ENCODE peak calls at places on chromosomes 6 and 20, in six cellular contexts. One of them, this sample, is unnamed.

GRCh38 chr6:88891135-88891845 is 72.1 kb downstream of the RNGTT start:
- DNase-seq in mucosa of gallbladder: no peak
- DNase-seq in stimulated activated CD4-positive, alpha-beta T cell treated with anti-CD3 and anti-CD28 coated beads, Interleukin-1b, Interleukin-23, amount 100 ng/mL, for 48 hours: no peak
- DNase-seq in NCI-H510A treated with DMSO at 0.1 percent for 48 hours: no peak
- DNase-seq in GF-D8: no peak
- DNase-seq in nephron progenitor cell: no peak
- DNase-seq in this sample: peak

GRCh38 chr6:34816635-34817301 is 24.9 kb downstream of the BLTP3A start:
- DNase-seq in GF-D8: no peak
- DNase-seq in nephron progenitor cell: no peak
- DNase-seq in stimulated activated CD4-positive, alpha-beta T cell treated with anti-CD3 and anti-CD28 coated beads, Interleukin-1b, Interleukin-23, amount 100 ng/mL, for 48 hours: no peak
- DNase-seq in mucosa of gallbladder: no peak
- DNase-seq in NCI-H510A treated with DMSO at 0.1 percent for 48 hours: no peak
- DNase-seq in this sample: no peak

GRCh38 chr6:31336872-31337496 is 20.0 kb downstream of the HLA-B start:
- DNase-seq in stimulated activated CD4-positive, alpha-beta T cell treated with anti-CD3 and anti-CD28 coated beads, Interleukin-1b, Interleukin-23, amount 100 ng/mL, for 48 hours: no peak
- DNase-seq in NCI-H510A treated with DMSO at 0.1 percent for 48 hours: no peak
- DNase-seq in GF-D8: no peak
- DNase-seq in mucosa of gallbladder: no peak
- DNase-seq in nephron progenitor cell: no peak
- DNase-seq in this sample: peak

GRCh38 chr6:11644071-11644470 is 106.5 kb downstream of the TMEM170B start:
- DNase-seq in GF-D8: no peak
- DNase-seq in NCI-H510A treated with DMSO at 0.1 percent for 48 hours: no peak
- DNase-seq in nephron progenitor cell: no peak
- DNase-seq in stimulated activated CD4-positive, alpha-beta T cell treated with anti-CD3 and anti-CD28 coated beads, Interleukin-1b, Interleukin-23, amount 100 ng/mL, for 48 hours: no peak
- DNase-seq in mucosa of gallbladder: no peak
- DNase-seq in this sample: no peak

GRCh38 chr20:37890108-37890507 is 12.8 kb upstream of the VSTM2L start:
- DNase-seq in stimulated activated CD4-positive, alpha-beta T cell treated with anti-CD3 and anti-CD28 coated beads, Interleukin-1b, Interleukin-23, amount 100 ng/mL, for 48 hours: no peak
- DNase-seq in mucosa of gallbladder: no peak
- DNase-seq in GF-D8: no peak
- DNase-seq in NCI-H510A treated with DMSO at 0.1 percent for 48 hours: no peak
- DNase-seq in nephron progenitor cell: no peak
- DNase-seq in this sample: no peak

GRCh38 chr6:79307321-79308036 is 73.0 kb upstream of the HMGN3 start:
- DNase-seq in nephron progenitor cell: no peak
- DNase-seq in NCI-H510A treated with DMSO at 0.1 percent for 48 hours: peak
- DNase-seq in stimulated activated CD4-positive, alpha-beta T cell treated with anti-CD3 and anti-CD28 coated beads, Interleukin-1b, Interleukin-23, amount 100 ng/mL, for 48 hours: no peak
- DNase-seq in GF-D8: no peak
- DNase-seq in mucosa of gallbladder: no peak
- DNase-seq in this sample: peak

GRCh38 chr6:163197839-163198238 is 216.7 kb upstream of the QKI start:
- DNase-seq in nephron progenitor cell: no peak
- DNase-seq in mucosa of gallbladder: no peak
- DNase-seq in NCI-H510A treated with DMSO at 0.1 percent for 48 hours: no peak
- DNase-seq in stimulated activated CD4-positive, alpha-beta T cell treated with anti-CD3 and anti-CD28 coated beads, Interleukin-1b, Interleukin-23, amount 100 ng/mL, for 48 hours: no peak
- DNase-seq in GF-D8: no peak
- DNase-seq in this sample: no peak

GRCh38 chr6:84728602-84729001 is 35.8 kb downstream of the TBX18 start:
- DNase-seq in stimulated activated CD4-positive, alpha-beta T cell treated with anti-CD3 and anti-CD28 coated beads, Interleukin-1b, Interleukin-23, amount 100 ng/mL, for 48 hours: no peak
- DNase-seq in mucosa of gallbladder: no peak
- DNase-seq in GF-D8: no peak
- DNase-seq in nephron progenitor cell: no peak
- DNase-seq in NCI-H510A treated with DMSO at 0.1 percent for 48 hours: no peak
- DNase-seq in this sample: peak

GRCh38 chr20:63441777-63442493 is 30.5 kb downstream of the KCNQ2 start:
- DNase-seq in nephron progenitor cell: peak
- DNase-seq in GF-D8: no peak
- DNase-seq in stimulated activated CD4-positive, alpha-beta T cell treated with anti-CD3 and anti-CD28 coated beads, Interleukin-1b, Interleukin-23, amount 100 ng/mL, for 48 hours: peak
- DNase-seq in NCI-H510A treated with DMSO at 0.1 percent for 48 hours: no peak
- DNase-seq in mucosa of gallbladder: peak
- DNase-seq in this sample: peak

GRCh38 chr6:78966542-78966941 is 99.2 kb downstream of the IRAK1BP1 start:
- DNase-seq in nephron progenitor cell: no peak
- DNase-seq in GF-D8: peak
- DNase-seq in stimulated activated CD4-positive, alpha-beta T cell treated with anti-CD3 and anti-CD28 coated beads, Interleukin-1b, Interleukin-23, amount 100 ng/mL, for 48 hours: no peak
- DNase-seq in NCI-H510A treated with DMSO at 0.1 percent for 48 hours: no peak
- DNase-seq in mucosa of gallbladder: no peak
- DNase-seq in this sample: no peak

GRCh38 chr6:101286146-101286545 is 107.4 kb upstream of the GRIK2 start:
- DNase-seq in stimulated activated CD4-positive, alpha-beta T cell treated with anti-CD3 and anti-CD28 coated beads, Interleukin-1b, Interleukin-23, amount 100 ng/mL, for 48 hours: no peak
- DNase-seq in nephron progenitor cell: no peak
- DNase-seq in mucosa of gallbladder: no peak
- DNase-seq in NCI-H510A treated with DMSO at 0.1 percent for 48 hours: no peak
- DNase-seq in GF-D8: no peak
- DNase-seq in this sample: no peak

GRCh38 chr20:45037050-45037449 is 63.9 kb downstream of the KCNS1 start:
- DNase-seq in stimulated activated CD4-positive, alpha-beta T cell treated with anti-CD3 and anti-CD28 coated beads, Interleukin-1b, Interleukin-23, amount 100 ng/mL, for 48 hours: no peak
- DNase-seq in mucosa of gallbladder: no peak
- DNase-seq in nephron progenitor cell: no peak
- DNase-seq in GF-D8: no peak
- DNase-seq in NCI-H510A treated with DMSO at 0.1 percent for 48 hours: no peak
- DNase-seq in this sample: peak

GRCh38 chr6:42923656-42924055 is 5.6 kb upstream of the CNPY3 start:
- DNase-seq in stimulated activated CD4-positive, alpha-beta T cell treated with anti-CD3 and anti-CD28 coated beads, Interleukin-1b, Interleukin-23, amount 100 ng/mL, for 48 hours: no peak
- DNase-seq in NCI-H510A treated with DMSO at 0.1 percent for 48 hours: no peak
- DNase-seq in mucosa of gallbladder: no peak
- DNase-seq in GF-D8: no peak
- DNase-seq in nephron progenitor cell: no peak
- DNase-seq in this sample: peak

GRCh38 chr6:422423-423061 is 31.0 kb downstream of the IRF4 start:
- DNase-seq in stimulated activated CD4-positive, alpha-beta T cell treated with anti-CD3 and anti-CD28 coated beads, Interleukin-1b, Interleukin-23, amount 100 ng/mL, for 48 hours: peak
- DNase-seq in mucosa of gallbladder: peak
- DNase-seq in NCI-H510A treated with DMSO at 0.1 percent for 48 hours: no peak
- DNase-seq in nephron progenitor cell: no peak
- DNase-seq in GF-D8: no peak
- DNase-seq in this sample: peak

GRCh38 chr20:25278636-25279361 is 30.9 kb downstream of the PYGB start:
- DNase-seq in nephron progenitor cell: no peak
- DNase-seq in GF-D8: no peak
- DNase-seq in stimulated activated CD4-positive, alpha-beta T cell treated with anti-CD3 and anti-CD28 coated beads, Interleukin-1b, Interleukin-23, amount 100 ng/mL, for 48 hours: no peak
- DNase-seq in mucosa of gallbladder: no peak
- DNase-seq in NCI-H510A treated with DMSO at 0.1 percent for 48 hours: no peak
- DNase-seq in this sample: no peak

GRCh38 chr6:24257282-24257681 is 100.6 kb downstream of the DCDC2 start:
- DNase-seq in stimulated activated CD4-positive, alpha-beta T cell treated with anti-CD3 and anti-CD28 coated beads, Interleukin-1b, Interleukin-23, amount 100 ng/mL, for 48 hours: no peak
- DNase-seq in GF-D8: no peak
- DNase-seq in nephron progenitor cell: no peak
- DNase-seq in mucosa of gallbladder: no peak
- DNase-seq in NCI-H510A treated with DMSO at 0.1 percent for 48 hours: peak
- DNase-seq in this sample: no peak

GRCh38 chr20:59743767-59744485 is 139.6 kb downstream of the PHACTR3 start:
- DNase-seq in nephron progenitor cell: no peak
- DNase-seq in GF-D8: no peak
- DNase-seq in mucosa of gallbladder: peak
- DNase-seq in NCI-H510A treated with DMSO at 0.1 percent for 48 hours: no peak
- DNase-seq in stimulated activated CD4-positive, alpha-beta T cell treated with anti-CD3 and anti-CD28 coated beads, Interleukin-1b, Interleukin-23, amount 100 ng/mL, for 48 hours: no peak
- DNase-seq in this sample: no peak

GRCh38 chr20:23366384-23366783 is 4.4 kb downstream of the GZF1 start:
- DNase-seq in mucosa of gallbladder: no peak
- DNase-seq in nephron progenitor cell: no peak
- DNase-seq in NCI-H510A treated with DMSO at 0.1 percent for 48 hours: no peak
- DNase-seq in GF-D8: no peak
- DNase-seq in stimulated activated CD4-positive, alpha-beta T cell treated with anti-CD3 and anti-CD28 coated beads, Interleukin-1b, Interleukin-23, amount 100 ng/mL, for 48 hours: no peak
- DNase-seq in this sample: no peak

GRCh38 chr6:51112731-51113130 is 294.1 kb downstream of the TFAP2B start:
- DNase-seq in GF-D8: no peak
- DNase-seq in stimulated activated CD4-positive, alpha-beta T cell treated with anti-CD3 and anti-CD28 coated beads, Interleukin-1b, Interleukin-23, amount 100 ng/mL, for 48 hours: no peak
- DNase-seq in nephron progenitor cell: no peak
- DNase-seq in mucosa of gallbladder: no peak
- DNase-seq in NCI-H510A treated with DMSO at 0.1 percent for 48 hours: no peak
- DNase-seq in this sample: peak

GRCh38 chr6:90294614-90294988 is 2.0 kb downstream of the BACH2 start:
- DNase-seq in stimulated activated CD4-positive, alpha-beta T cell treated with anti-CD3 and anti-CD28 coated beads, Interleukin-1b, Interleukin-23, amount 100 ng/mL, for 48 hours: peak
- DNase-seq in NCI-H510A treated with DMSO at 0.1 percent for 48 hours: no peak
- DNase-seq in nephron progenitor cell: peak
- DNase-seq in GF-D8: no peak
- DNase-seq in mucosa of gallbladder: no peak
- DNase-seq in this sample: no peak

GRCh38 chr20:41255655-41256054 is 61.9 kb downstream of the ZHX3 start:
- DNase-seq in nephron progenitor cell: no peak
- DNase-seq in stimulated activated CD4-positive, alpha-beta T cell treated with anti-CD3 and anti-CD28 coated beads, Interleukin-1b, Interleukin-23, amount 100 ng/mL, for 48 hours: no peak
- DNase-seq in GF-D8: no peak
- DNase-seq in mucosa of gallbladder: no peak
- DNase-seq in NCI-H510A treated with DMSO at 0.1 percent for 48 hours: no peak
- DNase-seq in this sample: no peak

GRCh38 chr20:18657575-18657974 is 69.7 kb downstream of the DTD1 start:
- DNase-seq in nephron progenitor cell: no peak
- DNase-seq in stimulated activated CD4-positive, alpha-beta T cell treated with anti-CD3 and anti-CD28 coated beads, Interleukin-1b, Interleukin-23, amount 100 ng/mL, for 48 hours: no peak
- DNase-seq in NCI-H510A treated with DMSO at 0.1 percent for 48 hours: no peak
- DNase-seq in mucosa of gallbladder: no peak
- DNase-seq in GF-D8: no peak
- DNase-seq in this sample: peak

GRCh38 chr20:20796766-20797415 is 84.4 kb upstream of the RALGAPA2 start:
- DNase-seq in GF-D8: no peak
- DNase-seq in nephron progenitor cell: no peak
- DNase-seq in mucosa of gallbladder: no peak
- DNase-seq in stimulated activated CD4-positive, alpha-beta T cell treated with anti-CD3 and anti-CD28 coated beads, Interleukin-1b, Interleukin-23, amount 100 ng/mL, for 48 hours: no peak
- DNase-seq in NCI-H510A treated with DMSO at 0.1 percent for 48 hours: no peak
- DNase-seq in this sample: no peak

GRCh38 chr6:137415127-137415833 is 78.9 kb downstream of the OLIG3 start:
- DNase-seq in nephron progenitor cell: peak
- DNase-seq in NCI-H510A treated with DMSO at 0.1 percent for 48 hours: no peak
- DNase-seq in GF-D8: no peak
- DNase-seq in stimulated activated CD4-positive, alpha-beta T cell treated with anti-CD3 and anti-CD28 coated beads, Interleukin-1b, Interleukin-23, amount 100 ng/mL, for 48 hours: peak
- DNase-seq in mucosa of gallbladder: peak
- DNase-seq in this sample: peak

GRCh38 chr6:114862809-114863208 is 520.0 kb upstream of the HS3ST5 start:
- DNase-seq in GF-D8: no peak
- DNase-seq in stimulated activated CD4-positive, alpha-beta T cell treated with anti-CD3 and anti-CD28 coated beads, Interleukin-1b, Interleukin-23, amount 100 ng/mL, for 48 hours: no peak
- DNase-seq in NCI-H510A treated with DMSO at 0.1 percent for 48 hours: no peak
- DNase-seq in mucosa of gallbladder: no peak
- DNase-seq in nephron progenitor cell: no peak
- DNase-seq in this sample: peak

GRCh38 chr20:19952392-19952791 is 64.8 kb upstream of the NAA20 start:
- DNase-seq in stimulated activated CD4-positive, alpha-beta T cell treated with anti-CD3 and anti-CD28 coated beads, Interleukin-1b, Interleukin-23, amount 100 ng/mL, for 48 hours: peak
- DNase-seq in nephron progenitor cell: no peak
- DNase-seq in mucosa of gallbladder: no peak
- DNase-seq in NCI-H510A treated with DMSO at 0.1 percent for 48 hours: no peak
- DNase-seq in GF-D8: no peak
- DNase-seq in this sample: no peak

GRCh38 chr6:26300828-26301227 is 64.2 kb upstream of the BTN3A2 start:
- DNase-seq in stimulated activated CD4-positive, alpha-beta T cell treated with anti-CD3 and anti-CD28 coated beads, Interleukin-1b, Interleukin-23, amount 100 ng/mL, for 48 hours: peak
- DNase-seq in nephron progenitor cell: no peak
- DNase-seq in mucosa of gallbladder: no peak
- DNase-seq in GF-D8: no peak
- DNase-seq in NCI-H510A treated with DMSO at 0.1 percent for 48 hours: no peak
- DNase-seq in this sample: no peak

GRCh38 chr20:30598460-30599230 is 658.8 kb upstream of the DEFB115 start:
- DNase-seq in nephron progenitor cell: no peak
- DNase-seq in stimulated activated CD4-positive, alpha-beta T cell treated with anti-CD3 and anti-CD28 coated beads, Interleukin-1b, Interleukin-23, amount 100 ng/mL, for 48 hours: no peak
- DNase-seq in mucosa of gallbladder: no peak
- DNase-seq in NCI-H510A treated with DMSO at 0.1 percent for 48 hours: no peak
- DNase-seq in GF-D8: no peak
- DNase-seq in this sample: no peak

GRCh38 chr20:21505810-21506530 is 7.9 kb downstream of the NKX2-2 start:
- DNase-seq in stimulated activated CD4-positive, alpha-beta T cell treated with anti-CD3 and anti-CD28 coated beads, Interleukin-1b, Interleukin-23, amount 100 ng/mL, for 48 hours: peak
- DNase-seq in mucosa of gallbladder: peak
- DNase-seq in nephron progenitor cell: peak
- DNase-seq in GF-D8: peak
- DNase-seq in NCI-H510A treated with DMSO at 0.1 percent for 48 hours: peak
- DNase-seq in this sample: peak

GRCh38 chr6:2900821-2901644 is 2.1 kb downstream of the SERPINB9 start:
- DNase-seq in mucosa of gallbladder: no peak
- DNase-seq in nephron progenitor cell: no peak
- DNase-seq in stimulated activated CD4-positive, alpha-beta T cell treated with anti-CD3 and anti-CD28 coated beads, Interleukin-1b, Interleukin-23, amount 100 ng/mL, for 48 hours: no peak
- DNase-seq in GF-D8: no peak
- DNase-seq in NCI-H510A treated with DMSO at 0.1 percent for 48 hours: no peak
- DNase-seq in this sample: no peak

GRCh38 chr6:100968934-100969333 is 87.8 kb upstream of the ASCC3 start:
- DNase-seq in nephron progenitor cell: no peak
- DNase-seq in NCI-H510A treated with DMSO at 0.1 percent for 48 hours: no peak
- DNase-seq in GF-D8: no peak
- DNase-seq in stimulated activated CD4-positive, alpha-beta T cell treated with anti-CD3 and anti-CD28 coated beads, Interleukin-1b, Interleukin-23, amount 100 ng/mL, for 48 hours: no peak
- DNase-seq in mucosa of gallbladder: no peak
- DNase-seq in this sample: no peak

GRCh38 chr20:51660741-51661608 is 107.2 kb downstream of the ATP9A start:
- DNase-seq in stimulated activated CD4-positive, alpha-beta T cell treated with anti-CD3 and anti-CD28 coated beads, Interleukin-1b, Interleukin-23, amount 100 ng/mL, for 48 hours: no peak
- DNase-seq in NCI-H510A treated with DMSO at 0.1 percent for 48 hours: no peak
- DNase-seq in GF-D8: no peak
- DNase-seq in nephron progenitor cell: no peak
- DNase-seq in mucosa of gallbladder: no peak
- DNase-seq in this sample: peak

GRCh38 chr6:112665114-112665513 is 318.0 kb downstream of the RFPL4B start:
- DNase-seq in mucosa of gallbladder: no peak
- DNase-seq in GF-D8: no peak
- DNase-seq in NCI-H510A treated with DMSO at 0.1 percent for 48 hours: no peak
- DNase-seq in stimulated activated CD4-positive, alpha-beta T cell treated with anti-CD3 and anti-CD28 coated beads, Interleukin-1b, Interleukin-23, amount 100 ng/mL, for 48 hours: no peak
- DNase-seq in nephron progenitor cell: no peak
- DNase-seq in this sample: peak

GRCh38 chr6:21791596-21791995 is 198.0 kb downstream of the SOX4 start:
- DNase-seq in stimulated activated CD4-positive, alpha-beta T cell treated with anti-CD3 and anti-CD28 coated beads, Interleukin-1b, Interleukin-23, amount 100 ng/mL, for 48 hours: no peak
- DNase-seq in GF-D8: no peak
- DNase-seq in nephron progenitor cell: no peak
- DNase-seq in mucosa of gallbladder: no peak
- DNase-seq in NCI-H510A treated with DMSO at 0.1 percent for 48 hours: no peak
- DNase-seq in this sample: no peak

GRCh38 chr6:53565886-53566285 is 21.0 kb upstream of the GCLC start:
- DNase-seq in nephron progenitor cell: no peak
- DNase-seq in NCI-H510A treated with DMSO at 0.1 percent for 48 hours: no peak
- DNase-seq in GF-D8: no peak
- DNase-seq in mucosa of gallbladder: no peak
- DNase-seq in stimulated activated CD4-positive, alpha-beta T cell treated with anti-CD3 and anti-CD28 coated beads, Interleukin-1b, Interleukin-23, amount 100 ng/mL, for 48 hours: no peak
- DNase-seq in this sample: peak

GRCh38 chr6:148720371-148720770 is 26.5 kb upstream of the UST start:
- DNase-seq in NCI-H510A treated with DMSO at 0.1 percent for 48 hours: no peak
- DNase-seq in stimulated activated CD4-positive, alpha-beta T cell treated with anti-CD3 and anti-CD28 coated beads, Interleukin-1b, Interleukin-23, amount 100 ng/mL, for 48 hours: no peak
- DNase-seq in nephron progenitor cell: no peak
- DNase-seq in mucosa of gallbladder: no peak
- DNase-seq in GF-D8: no peak
- DNase-seq in this sample: peak

GRCh38 chr6:108168501-108168979 is 2.7 kb downstream of the NR2E1 start:
- DNase-seq in mucosa of gallbladder: peak
- DNase-seq in GF-D8: no peak
- DNase-seq in NCI-H510A treated with DMSO at 0.1 percent for 48 hours: no peak
- DNase-seq in stimulated activated CD4-positive, alpha-beta T cell treated with anti-CD3 and anti-CD28 coated beads, Interleukin-1b, Interleukin-23, amount 100 ng/mL, for 48 hours: no peak
- DNase-seq in nephron progenitor cell: peak
- DNase-seq in this sample: peak

GRCh38 chr6:135675862-135676261 is 175.6 kb upstream of the PDE7B start:
- DNase-seq in GF-D8: no peak
- DNase-seq in mucosa of gallbladder: peak
- DNase-seq in stimulated activated CD4-positive, alpha-beta T cell treated with anti-CD3 and anti-CD28 coated beads, Interleukin-1b, Interleukin-23, amount 100 ng/mL, for 48 hours: peak
- DNase-seq in nephron progenitor cell: peak
- DNase-seq in NCI-H510A treated with DMSO at 0.1 percent for 48 hours: no peak
- DNase-seq in this sample: peak